ENCODE peak calls at places on chromosomes 13 and 19, in ten cellular contexts. P is fibroblast of pulmonary artery; U is mucosa of descending colon; C is DMS153; T is activated CD4-positive, alpha-beta T cell treated with anti-CD3 and anti-CD28 coated beads, Interleukin-2, amount 10 ng/mL, durations not matched to agents 7 days and 5 days; J is right lobe of liver; K is GM23338; B is EH; O is stimulated activated CD4-positive, alpha-beta T cell treated with anti-CD3 and anti-CD28 coated beads, Interleukin-2, amount 100 ng/mL, for 24 hours; S is adipocyte. D is an unnamed sample.

GRCh38 chr19:17873661-17874422 is 2.1 kb downstream of the SLC5A5 start:
- DNase-seq in T (peak; percentile 70), P (no peak), U (peak; percentile 76), O (peak; percentile 75), S (no peak), B (peak; percentile 43), K (peak; percentile 94), J (no peak), C (no peak), D (no peak)

GRCh38 chr19:51203941-51204720 is 20.7 kb upstream of the CD33 start:
- DNase-seq in C (no peak), O (no peak), J (no peak), U (no peak), K (no peak), T (no peak), P (no peak), B (no peak), S (no peak), D (no peak)

GRCh38 chr13:19670147-19670546 is 36.7 kb downstream of the MPHOSPH8 start:
- DNase-seq in P (no peak), J (no peak), T (no peak), O (no peak), K (no peak), C (no peak), B (no peak), S (no peak), U (no peak), D (no peak)

GRCh38 chr13:43786766-43787517 is at the start of gene ENOX1:
- DNase-seq in P (peak; percentile 83), T (peak; percentile 32), J (peak; percentile 44), S (peak; percentile 93), K (peak; percentile 77), C (peak; percentile 52), O (peak; percentile 26), U (peak; percentile 55), B (peak; percentile 74), D (peak; percentile 71)

GRCh38 chr13:42593719-42594012 is 19.7 kb downstream of the TNFSF11 start:
- DNase-seq in C (no peak), B (no peak), T (no peak), P (no peak), O (no peak), J (no peak), K (no peak), S (no peak), U (no peak), D (no peak)

GRCh38 chr13:59111711-59112110 is 1052.0 kb downstream of the DIAPH3 start:
- DNase-seq in S (peak; percentile 65), J (no peak), T (no peak), P (peak; percentile 82), U (no peak), B (peak; percentile 73), K (no peak), C (no peak), O (no peak), D (no peak)

GRCh38 chr13:20462921-20463320 is 62.7 kb downstream of the CRYL1 start:
- DNase-seq in C (no peak), P (no peak), B (no peak), J (no peak), T (no peak), K (no peak), O (no peak), S (no peak), U (no peak), D (no peak)

GRCh38 chr19:51903192-51903591 is 1.6 kb downstream of the ZNF649 start:
- DNase-seq in P (no peak), K (peak; percentile 42), O (no peak), J (no peak), T (no peak), S (no peak), B (no peak), U (no peak), C (no peak), D (no peak)

GRCh38 chr13:28609936-28610335 is 49.0 kb upstream of the POMP start:
- DNase-seq in T (no peak), U (no peak), C (no peak), K (no peak), P (peak; percentile 60), S (peak; percentile 42), B (peak; percentile 96), O (no peak), J (no peak), D (no peak)

GRCh38 chr19:38913958-38914357 is 2.0 kb upstream of the CCER2 start:
- DNase-seq in C (no peak), J (no peak), U (no peak), S (no peak), P (no peak), B (no peak), K (no peak), O (no peak), T (no peak), D (no peak)

GRCh38 chr13:50672025-50672424 is 171.5 kb downstream of the DLEU7 start:
- DNase-seq in U (no peak), J (no peak), C (no peak), K (no peak), T (no peak), S (peak; percentile 65), P (no peak), B (peak; percentile 35), O (no peak), D (no peak)